ENCODE peak calls at places on chromosomes 13 and 19, in six cellular contexts. One of them, this sample, is unnamed.

GRCh38 chr13:78700121-78700910 is 41.4 kb upstream of the OBI1 start:
- DNase-seq in dorsolateral prefrontal cortex: no peak
- DNase-seq in tibial nerve: no peak
- DNase-seq in HepG2: no peak
- DNase-seq in BE2C: no peak
- DNase-seq in IMR-90: peak; percentile 31
- DNase-seq in this sample: no peak

GRCh38 chr19:10061717-10062310 is 24.3 kb upstream of the SHFL start:
- DNase-seq in dorsolateral prefrontal cortex: no peak
- DNase-seq in tibial nerve: no peak
- DNase-seq in HepG2: no peak
- DNase-seq in BE2C: no peak
- DNase-seq in IMR-90: no peak
- DNase-seq in this sample: no peak

GRCh38 chr19:12769689-12770088 is 5.7 kb downstream of the HOOK2 start:
- DNase-seq in dorsolateral prefrontal cortex: no peak
- DNase-seq in tibial nerve: no peak
- DNase-seq in HepG2: no peak
- DNase-seq in BE2C: peak; percentile 78
- DNase-seq in IMR-90: no peak
- DNase-seq in this sample: no peak

GRCh38 chr13:106246817-106247216 is 288.6 kb downstream of the EFNB2 start:
- DNase-seq in dorsolateral prefrontal cortex: no peak
- DNase-seq in tibial nerve: no peak
- DNase-seq in HepG2: no peak
- DNase-seq in BE2C: no peak
- DNase-seq in IMR-90: no peak
- DNase-seq in this sample: no peak

GRCh38 chr19:46813570-46814358 is 25.4 kb upstream of the SLC1A5 start:
- DNase-seq in dorsolateral prefrontal cortex: no peak
- DNase-seq in tibial nerve: peak; percentile 83
- DNase-seq in HepG2: peak; percentile 56
- DNase-seq in BE2C: no peak
- DNase-seq in IMR-90: peak; percentile 46
- DNase-seq in this sample: no peak

GRCh38 chr19:8866344-8866743 is 34.2 kb downstream of the MBD3L1 start:
- DNase-seq in dorsolateral prefrontal cortex: no peak
- DNase-seq in tibial nerve: no peak
- DNase-seq in HepG2: no peak
- DNase-seq in BE2C: no peak
- DNase-seq in IMR-90: no peak
- DNase-seq in this sample: no peak

GRCh38 chr13:41179593-41180250 is 14.6 kb downstream of the KBTBD7 start:
- DNase-seq in dorsolateral prefrontal cortex: no peak
- DNase-seq in tibial nerve: no peak
- DNase-seq in HepG2: no peak
- DNase-seq in BE2C: no peak
- DNase-seq in IMR-90: peak; percentile 80
- DNase-seq in this sample: no peak

GRCh38 chr13:46630419-46631183 is 77.6 kb downstream of the LRCH1 start:
- DNase-seq in dorsolateral prefrontal cortex: no peak
- DNase-seq in tibial nerve: no peak
- DNase-seq in HepG2: no peak
- DNase-seq in BE2C: no peak
- DNase-seq in IMR-90: no peak
- DNase-seq in this sample: no peak

GRCh38 chr19:4338441-4339350 is at the start of gene STAP2:
- DNase-seq in dorsolateral prefrontal cortex: no peak
- DNase-seq in tibial nerve: no peak
- DNase-seq in HepG2: peak; percentile 44
- DNase-seq in BE2C: no peak
- DNase-seq in IMR-90: no peak
- DNase-seq in this sample: no peak

GRCh38 chr13:42055500-42056085 is 7.1 kb downstream of the DGKH start:
- DNase-seq in dorsolateral prefrontal cortex: no peak
- DNase-seq in tibial nerve: no peak
- DNase-seq in HepG2: no peak
- DNase-seq in BE2C: no peak
- DNase-seq in IMR-90: no peak
- DNase-seq in this sample: peak; percentile 16

GRCh38 chr13:84192125-84192524 is 309.9 kb upstream of the SLITRK1 start:
- DNase-seq in dorsolateral prefrontal cortex: no peak
- DNase-seq in tibial nerve: no peak
- DNase-seq in HepG2: no peak
- DNase-seq in BE2C: no peak
- DNase-seq in IMR-90: peak; percentile 76
- DNase-seq in this sample: peak; percentile 25

GRCh38 chr13:113806526-113806925 is 47.5 kb downstream of the TMEM255B start:
- DNase-seq in dorsolateral prefrontal cortex: no peak
- DNase-seq in tibial nerve: no peak
- DNase-seq in HepG2: no peak
- DNase-seq in BE2C: no peak
- DNase-seq in IMR-90: no peak
- DNase-seq in this sample: no peak

GRCh38 chr19:19171821-19172532 is 1.9 kb upstream of the MEF2B start:
- DNase-seq in dorsolateral prefrontal cortex: no peak
- DNase-seq in tibial nerve: no peak
- DNase-seq in HepG2: peak; percentile 62
- DNase-seq in BE2C: no peak
- DNase-seq in IMR-90: peak; percentile 78
- DNase-seq in this sample: no peak

GRCh38 chr13:26920614-26921355 is 160.2 kb upstream of the GPR12 start:
- DNase-seq in dorsolateral prefrontal cortex: no peak
- DNase-seq in tibial nerve: no peak
- DNase-seq in HepG2: no peak
- DNase-seq in BE2C: no peak
- DNase-seq in IMR-90: no peak
- DNase-seq in this sample: no peak

GRCh38 chr19:40797166-40797962 is 1.6 kb upstream of the EGLN2 start:
- DNase-seq in dorsolateral prefrontal cortex: no peak
- DNase-seq in tibial nerve: no peak
- DNase-seq in HepG2: peak; percentile 56
- DNase-seq in BE2C: no peak
- DNase-seq in IMR-90: no peak
- DNase-seq in this sample: no peak

GRCh38 chr13:112968910-112969691 is at the start of gene MCF2L:
- DNase-seq in dorsolateral prefrontal cortex: peak; percentile 66
- DNase-seq in tibial nerve: no peak
- DNase-seq in HepG2: peak; percentile 56
- DNase-seq in BE2C: no peak
- DNase-seq in IMR-90: peak; percentile 31
- DNase-seq in this sample: no peak

GRCh38 chr13:69980799-69981198 is 126.8 kb upstream of the ATXN8OS start:
- DNase-seq in dorsolateral prefrontal cortex: no peak
- DNase-seq in tibial nerve: no peak
- DNase-seq in HepG2: no peak
- DNase-seq in BE2C: no peak
- DNase-seq in IMR-90: no peak
- DNase-seq in this sample: no peak

GRCh38 chr19:49335784-49336481 is 727 bp downstream of the CD37 start:
- DNase-seq in dorsolateral prefrontal cortex: no peak
- DNase-seq in tibial nerve: no peak
- DNase-seq in HepG2: no peak
- DNase-seq in BE2C: no peak
- DNase-seq in IMR-90: no peak
- DNase-seq in this sample: no peak

GRCh38 chr13:80342541-80343371 is 1.8 kb upstream of the SPRY2 start:
- DNase-seq in dorsolateral prefrontal cortex: peak; percentile 91
- DNase-seq in tibial nerve: peak; percentile 77
- DNase-seq in HepG2: peak; percentile 55
- DNase-seq in BE2C: peak; percentile 87
- DNase-seq in IMR-90: peak; percentile 66
- DNase-seq in this sample: peak; percentile 75

GRCh38 chr13:80341098-80341701 is at the start of gene SPRY2:
- DNase-seq in dorsolateral prefrontal cortex: peak; percentile 91
- DNase-seq in tibial nerve: peak; percentile 93
- DNase-seq in HepG2: peak; percentile 94
- DNase-seq in BE2C: peak; percentile 96
- DNase-seq in IMR-90: peak; percentile 96
- DNase-seq in this sample: peak; percentile 94

GRCh38 chr13:80339841-80340642 is 884 bp downstream of the SPRY2 start:
- DNase-seq in dorsolateral prefrontal cortex: peak; percentile 64
- DNase-seq in tibial nerve: no peak
- DNase-seq in HepG2: peak; percentile 18
- DNase-seq in BE2C: peak; percentile 49
- DNase-seq in IMR-90: peak; percentile 42
- DNase-seq in this sample: peak; percentile 53

GRCh38 chr13:80340643-80341097 is 256 bp downstream of the SPRY2 start:
- DNase-seq in dorsolateral prefrontal cortex: no peak
- DNase-seq in tibial nerve: no peak
- DNase-seq in HepG2: peak; percentile 18
- DNase-seq in BE2C: no peak
- DNase-seq in IMR-90: peak; percentile 70
- DNase-seq in this sample: no peak

DNA sequence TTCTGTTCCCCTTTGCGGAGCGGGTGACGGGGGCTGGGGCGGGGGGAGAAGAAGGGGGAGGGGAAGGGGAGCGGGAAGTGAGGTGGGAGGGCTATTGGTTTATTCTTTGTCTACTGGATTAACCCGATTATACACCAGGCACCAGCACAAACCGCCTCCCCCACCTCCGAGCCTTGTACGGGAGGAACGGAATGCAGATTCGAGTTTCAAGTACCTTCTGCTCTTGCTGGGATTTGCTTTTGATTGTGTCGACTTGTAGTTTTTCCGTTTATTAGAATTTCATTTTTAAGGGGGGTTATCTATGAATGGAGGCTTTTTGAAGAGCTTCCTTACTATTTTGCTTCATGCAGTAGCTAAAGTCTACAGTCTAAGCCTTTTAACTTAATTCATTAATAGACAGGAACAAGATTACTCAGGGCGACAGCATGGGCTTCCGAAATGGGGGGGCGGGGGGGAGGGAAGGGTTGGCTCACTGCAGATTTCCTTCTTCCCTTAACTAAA is 895 bp upstream of the SPRY2 start:
- DNase-seq in dorsolateral prefrontal cortex: no peak
- DNase-seq in tibial nerve: no peak
- DNase-seq in HepG2: peak; percentile 49
- DNase-seq in BE2C: peak; percentile 81
- DNase-seq in IMR-90: peak; percentile 43
- DNase-seq in this sample: peak; percentile 15
- H3K4me3 ChIP-seq in dorsolateral prefrontal cortex: peak overlapping the region; percentile 74
- H3K4me3 ChIP-seq in tibial nerve: peak overlapping the region; percentile 72
- H3K4me3 ChIP-seq in HepG2: peak overlapping the region; percentile 97
- H3K4me3 ChIP-seq in BE2C: peak overlapping the region; percentile 100
- H3K4me3 ChIP-seq in IMR-90: peak overlapping the region; percentile 88
- H3K4me3 ChIP-seq in this sample: peak overlapping the region; percentile 87

GRCh38 chr13:75091185-75091584 is 390.8 kb downstream of the TBC1D4 start:
- DNase-seq in dorsolateral prefrontal cortex: no peak
- DNase-seq in tibial nerve: no peak
- DNase-seq in HepG2: no peak
- DNase-seq in BE2C: no peak
- DNase-seq in IMR-90: no peak
- DNase-seq in this sample: no peak
- H3K4me3 ChIP-seq in dorsolateral prefrontal cortex: no peak overlapping the region
- H3K4me3 ChIP-seq in tibial nerve: no peak overlapping the region
- H3K4me3 ChIP-seq in HepG2: no peak overlapping the region
- H3K4me3 ChIP-seq in BE2C: no peak overlapping the region
- H3K4me3 ChIP-seq in IMR-90: no peak overlapping the region
- H3K4me3 ChIP-seq in this sample: no peak overlapping the region

DNA sequence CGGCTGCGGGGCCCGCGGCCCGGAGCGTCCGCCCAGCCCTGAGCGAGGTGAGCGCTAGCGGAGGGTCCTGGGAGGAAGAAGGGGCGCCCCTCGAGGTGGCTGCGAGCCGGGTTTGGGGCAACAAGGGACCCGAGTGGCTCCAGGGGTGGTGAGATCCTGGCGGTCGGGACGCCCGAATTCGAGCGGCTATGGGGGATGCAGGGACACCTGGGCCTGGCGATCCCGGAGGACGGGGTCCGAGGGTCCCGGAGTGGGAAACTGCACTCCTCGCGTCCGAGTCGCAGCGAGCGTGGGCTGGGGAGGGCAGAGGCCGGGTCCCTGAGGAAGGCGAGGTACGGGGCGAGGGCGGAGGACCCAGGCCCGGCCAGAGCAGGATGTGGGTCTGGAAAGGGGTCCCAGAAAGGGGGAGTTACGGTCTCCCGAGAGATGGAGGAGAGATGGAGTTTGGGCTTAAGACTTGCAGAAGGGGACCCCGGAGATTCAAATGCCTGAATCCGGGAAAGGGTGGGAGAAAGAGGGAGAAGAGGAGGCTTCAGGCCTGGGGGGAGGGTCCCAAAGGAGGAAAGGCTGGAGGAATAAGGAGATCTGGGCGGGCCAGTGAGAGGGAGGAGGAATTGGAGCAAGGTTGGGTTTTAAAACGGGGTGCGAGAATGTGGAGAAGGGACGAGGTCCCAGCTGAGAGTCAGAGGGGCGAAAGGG is 542 bp downstream of the CACNG7 start:
- DNase-seq in dorsolateral prefrontal cortex: peak; percentile 48
- DNase-seq in tibial nerve: no peak
- DNase-seq in HepG2: no peak
- DNase-seq in BE2C: no peak
- DNase-seq in IMR-90: no peak
- DNase-seq in this sample: no peak
- H3K4me3 ChIP-seq in dorsolateral prefrontal cortex: peak overlapping the region; percentile 75
- H3K4me3 ChIP-seq in tibial nerve: no peak overlapping the region
- H3K4me3 ChIP-seq in HepG2: no peak overlapping the region
- H3K4me3 ChIP-seq in BE2C: peak overlapping the region; percentile 24
- H3K4me3 ChIP-seq in IMR-90: peak overlapping the region; percentile 61
- H3K4me3 ChIP-seq in this sample: no peak overlapping the region

GRCh38 chr19:38596057-38596981 is 21.4 kb downstream of the MAP4K1 start:
- DNase-seq in dorsolateral prefrontal cortex: no peak
- DNase-seq in tibial nerve: no peak
- DNase-seq in HepG2: peak; percentile 20
- DNase-seq in BE2C: peak; percentile 90
- DNase-seq in IMR-90: no peak
- DNase-seq in this sample: no peak
- H3K4me3 ChIP-seq in dorsolateral prefrontal cortex: peak overlapping the region; percentile 14
- H3K4me3 ChIP-seq in tibial nerve: no peak overlapping the region
- H3K4me3 ChIP-seq in HepG2: peak overlapping the region; percentile 63
- H3K4me3 ChIP-seq in BE2C: peak overlapping the region; percentile 38
- H3K4me3 ChIP-seq in IMR-90: no peak overlapping the region
- H3K4me3 ChIP-seq in this sample: no peak overlapping the region